ENCODE peak calls at places on chromosomes 12 and 14, in five cellular contexts. K is dorsolateral prefrontal cortex; G is cardiac muscle cell; O is CD8-positive, alpha-beta T cell; P is H1. S is an unnamed sample.

GRCh38 chr14:91390165-91390778 is 27.3 kb downstream of the CCDC88C start:
- DNase-seq in G (no peak), O (no peak), P (no peak), K (no peak), S (no peak)

GRCh38 chr14:90275820-90276219 is 19.5 kb downstream of the PSMC1 start:
- DNase-seq in P (no peak), K (no peak), O (no peak), G (peak; percentile 73), S (no peak)

GRCh38 chr12:119817944-119818343 is 59.2 kb downstream of the CIT start:
- DNase-seq in G (no peak), O (no peak), P (no peak), K (no peak), S (no peak)

GRCh38 chr12:62750941-62751843 is 183.8 kb downstream of the PPM1H start:
- DNase-seq in G (no peak), P (no peak), K (no peak), O (no peak), S (no peak)

GRCh38 chr14:50061664-50062437 is 54.5 kb downstream of the VCPKMT start:
- DNase-seq in O (peak; percentile 51), K (no peak), P (no peak), G (peak; percentile 41), S (peak; percentile 94)

GRCh38 chr12:80317899-80318298 is 126.1 kb upstream of the PTPRQ start:
- DNase-seq in O (no peak), K (no peak), G (no peak), P (no peak), S (no peak)

GRCh38 chr14:61125314-61126082 is 144.5 kb downstream of the SLC38A6 start:
- DNase-seq in O (no peak), K (no peak), P (no peak), G (no peak), S (no peak)

GRCh38 chr12:130953783-130954543 is at the start of gene ADGRD1:
- DNase-seq in P (no peak), K (no peak), O (no peak), G (peak; percentile 75), S (no peak)

GRCh38 chr12:103865151-103865730 is 24.2 kb upstream of the NT5DC3 start:
- DNase-seq in O (no peak), K (no peak), P (no peak), G (no peak), S (no peak)

GRCh38 chr14:104766256-104766862 is 13.4 kb downstream of the SIVA1 start:
- DNase-seq in K (no peak), O (no peak), G (no peak), P (no peak), S (no peak)

GRCh38 chr12:119208626-119209061 is 29.9 kb downstream of the HSPB8 start:
- DNase-seq in P (no peak), O (no peak), K (peak; percentile 60), G (peak; percentile 83), S (no peak)

GRCh38 chr12:1829306-1829900 is 9.0 kb downstream of the LRTM2 start:
- DNase-seq in K (no peak), P (no peak), G (no peak), O (no peak), S (no peak)

GRCh38 chr12:25155031-25155576 is 39.9 kb downstream of the DNAI7 start:
- DNase-seq in G (peak; percentile 43), K (no peak), O (no peak), P (no peak), S (peak; percentile 70)

GRCh38 chr14:68580676-68581075 is 212.2 kb downstream of the ZFP36L1 start:
- DNase-seq in O (no peak), P (no peak), K (no peak), G (no peak), S (no peak)

GRCh38 chr14:104106471-104106991 is 21.0 kb downstream of the ASPG start:
- DNase-seq in G (no peak), O (no peak), K (no peak), P (peak; percentile 42), S (no peak)

GRCh38 chr12:12010277-12011031 is 60.3 kb upstream of the BCL2L14 start:
- DNase-seq in G (peak; percentile 89), P (no peak), K (peak; percentile 52), O (no peak), S (peak; percentile 79)

GRCh38 chr12:171743-172705 is 41.9 kb downstream of the SLC6A12 start:
- DNase-seq in G (no peak), K (no peak), O (no peak), P (no peak), S (no peak)

GRCh38 chr12:62730649-62731377 is 204.1 kb downstream of the PPM1H start:
- DNase-seq in O (no peak), G (peak; percentile 69), K (no peak), P (no peak), S (no peak)

GRCh38 chr12:19507823-19508222 is 68.5 kb downstream of the AEBP2 start:
- DNase-seq in P (no peak), G (peak; percentile 64), K (no peak), O (no peak), S (no peak)

GRCh38 chr14:22887990-22888378 is 5.0 kb downstream of the REM2 start:
- DNase-seq in G (no peak), K (no peak), P (no peak), O (no peak), S (peak; percentile 94)

GRCh38 chr12:71439613-71440392 is at the start of gene LGR5:
- DNase-seq in K (peak; percentile 90), P (peak; percentile 73), O (no peak), G (peak; percentile 32), S (no peak)

GRCh38 chr12:46492471-46493351 is 120.1 kb upstream of the SLC38A2 start:
- DNase-seq in O (no peak), G (peak; percentile 88), K (no peak), P (no peak), S (no peak)

GRCh38 chr14:71163050-71163841 is 256.0 kb downstream of the PCNX1 start:
- DNase-seq in P (no peak), K (no peak), O (no peak), G (no peak), S (no peak)

GRCh38 chr12:19979584-19979983 is 388.8 kb upstream of the PDE3A start:
- DNase-seq in G (no peak), O (no peak), K (no peak), P (no peak), S (no peak)

GRCh38 chr12:19683178-19683927 is 244.1 kb downstream of the AEBP2 start:
- DNase-seq in G (peak; percentile 74), K (no peak), P (no peak), O (no peak), S (no peak)

GRCh38 chr14:49865431-49865859 is 12.9 kb upstream of the NEMF start:
- DNase-seq in P (peak; percentile 87), G (peak; percentile 77), O (peak; percentile 54), K (peak; percentile 72), S (peak; percentile 83)

GRCh38 chr12:48683534-48683933 is 1.5 kb upstream of the KANSL2 start:
- DNase-seq in G (no peak), K (no peak), P (no peak), O (no peak), S (no peak)

GRCh38 chr14:85562630-85563029 is 32.7 kb downstream of the FLRT2 start:
- DNase-seq in G (no peak), O (no peak), P (no peak), K (no peak), S (no peak)

GRCh38 chr12:58930770-58931324 is 10.5 kb upstream of the LRIG3 start:
- DNase-seq in G (no peak), P (no peak), K (no peak), O (no peak), S (no peak)

GRCh38 chr12:121537814-121538698 is 42.8 kb downstream of the KDM2B start:
- DNase-seq in P (no peak), G (no peak), K (no peak), O (no peak), S (peak; percentile 50)

GRCh38 chr12:76237086-76237701 is 111.0 kb downstream of the BBS10 start:
- DNase-seq in P (peak; percentile 22), O (no peak), K (no peak), G (no peak), S (no peak)

GRCh38 chr14:56216631-56217379 is 98.6 kb downstream of the PELI2 start:
- DNase-seq in G (peak; percentile 66), O (no peak), P (no peak), K (peak; percentile 74), S (no peak)

GRCh38 chr14:51520087-51520486 is 131.6 kb upstream of the FRMD6 start:
- DNase-seq in O (no peak), K (no peak), G (no peak), P (no peak), S (no peak)

DNA sequence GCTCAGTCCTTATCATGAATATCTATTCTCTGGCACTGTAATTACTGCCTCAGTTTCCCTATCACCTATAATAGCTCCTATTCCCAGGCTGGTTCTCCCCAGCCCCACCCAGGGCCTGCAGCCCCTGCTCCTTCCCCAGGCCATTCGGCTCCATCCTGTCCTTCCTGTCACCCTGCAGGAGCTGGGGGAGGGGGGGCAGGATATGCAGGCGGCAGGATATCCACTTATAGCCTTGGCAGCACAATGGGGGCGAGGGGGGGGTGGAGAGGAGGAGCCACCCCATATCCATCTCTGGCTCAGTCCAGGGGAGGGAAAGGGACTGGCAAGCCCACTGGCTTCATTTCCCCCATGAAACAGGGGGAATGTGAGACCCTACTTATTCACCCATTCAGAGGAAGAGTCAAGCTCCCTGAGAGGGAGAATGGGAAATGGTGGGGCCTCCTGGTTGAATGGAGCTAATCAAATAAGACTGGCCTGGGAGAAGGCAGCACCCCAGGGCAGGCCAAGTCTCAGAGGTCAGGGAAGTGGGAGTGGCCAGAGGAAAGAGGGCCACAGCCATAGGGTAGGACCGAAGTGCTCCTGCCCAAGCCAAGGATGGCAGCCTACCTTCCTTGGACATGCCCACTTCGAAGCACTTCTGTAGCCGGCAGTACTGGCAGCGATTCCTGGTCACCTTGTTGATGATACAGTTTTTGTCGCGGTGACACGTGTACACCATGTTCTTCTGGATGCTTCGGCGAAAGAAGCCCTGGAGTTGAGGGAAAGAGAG is 7.8 kb upstream of the ITGB7 start:
- DNase-seq in O (no peak), P (no peak), G (no peak), K (no peak), S (peak; percentile 46)
- H3K27ac ChIP-seq in O (no peak overlapping the region), P (peak overlapping the region; percentile 9), G (no peak overlapping the region), K (peak overlapping the region; percentile 59), S (peak overlapping the region; percentile 27)

GRCh38 chr12:50764116-50764860 is 387 bp downstream of the ATF1 start:
- DNase-seq in O (peak; percentile 65), P (peak; percentile 83), K (peak; percentile 38), G (peak; percentile 49), S (peak; percentile 75)

GRCh38 chr12:50763637-50764115 is at the start of gene ATF1:
- DNase-seq in G (peak; percentile 96), O (peak; percentile 80), K (peak; percentile 93), P (peak; percentile 91), S (peak; percentile 94)

GRCh38 chr12:50771409-50771808 is 7.5 kb downstream of the ATF1 start:
- DNase-seq in K (no peak), O (no peak), G (no peak), P (no peak), S (no peak)

GRCh38 chr12:50764861-50765324 is 992 bp downstream of the ATF1 start:
- DNase-seq in O (peak; percentile 14), G (peak; percentile 48), P (no peak), K (peak; percentile 47), S (peak; percentile 70)

GRCh38 chr12:50765325-50765911 is 1.5 kb downstream of the ATF1 start:
- DNase-seq in P (no peak), G (peak; percentile 50), O (peak; percentile 19), K (peak; percentile 38), S (peak; percentile 67)
- H3K27ac ChIP-seq in P (no peak overlapping the region), G (peak overlapping the region; percentile 98), O (peak overlapping the region; percentile 93), K (peak overlapping the region; percentile 97), S (peak overlapping the region; percentile 84)

GRCh38 chr12:3225796-3226180 is 148.6 kb downstream of the TSPAN9 start:
- DNase-seq in K (no peak), P (no peak), O (no peak), G (no peak), S (no peak)
- H3K27ac ChIP-seq in K (no peak overlapping the region), P (no peak overlapping the region), O (no peak overlapping the region), G (peak overlapping the region; percentile 69), S (no peak overlapping the region)

GRCh38 chr14:94385553-94386057 is 2.8 kb downstream of the SERPINA1 start:
- DNase-seq in P (no peak), O (no peak), G (no peak), K (no peak), S (no peak)
- H3K27ac ChIP-seq in P (no peak overlapping the region), O (no peak overlapping the region), G (no peak overlapping the region), K (no peak overlapping the region), S (no peak overlapping the region)

S was measured in OCI-LY7.